ENCODE peak calls at places on chromosomes 5 and 9, in eight cellular contexts. One of them, this sample, is unnamed.
A peak's percentile ranks its signal among the peaks of the same experiment; 100 is the strongest.

GRCh38 chr5:149808264-149808982 is 78.3 kb downstream of the PPARGC1B start:
- DNase-seq in GM23248: no peak
- DNase-seq in A549: no peak
- DNase-seq in SK-N-SH: no peak
- DNase-seq in left lung: no peak
- DNase-seq in tibial nerve: no peak
- DNase-seq in CD4-positive, alpha-beta memory T cell: no peak
- DNase-seq in CD8-positive, alpha-beta memory T cell: no peak
- DNase-seq in this sample: no peak

GRCh38 chr5:3607541-3608147 is 12.0 kb downstream of the IRX1 start:
- DNase-seq in left lung: no peak
- DNase-seq in A549: no peak
- DNase-seq in CD8-positive, alpha-beta memory T cell: no peak
- DNase-seq in CD4-positive, alpha-beta memory T cell: no peak
- DNase-seq in GM23248: no peak
- DNase-seq in tibial nerve: no peak
- DNase-seq in SK-N-SH: no peak
- DNase-seq in this sample: no peak

GRCh38 chr9:131589993-131590392 is 44.7 kb downstream of the PRRT1B start:
- DNase-seq in tibial nerve: no peak
- DNase-seq in CD8-positive, alpha-beta memory T cell: no peak
- DNase-seq in SK-N-SH: no peak
- DNase-seq in GM23248: no peak
- DNase-seq in CD4-positive, alpha-beta memory T cell: no peak
- DNase-seq in left lung: no peak
- DNase-seq in A549: no peak
- DNase-seq in this sample: no peak

GRCh38 chr9:96649620-96650323 is 5.3 kb downstream of the PRXL2C start:
- DNase-seq in SK-N-SH: no peak
- DNase-seq in CD4-positive, alpha-beta memory T cell: no peak
- DNase-seq in GM23248: no peak
- DNase-seq in CD8-positive, alpha-beta memory T cell: no peak
- DNase-seq in A549: no peak
- DNase-seq in left lung: no peak
- DNase-seq in tibial nerve: no peak
- DNase-seq in this sample: no peak

GRCh38 chr9:83062653-83063527 is at the start of gene RASEF:
- DNase-seq in CD4-positive, alpha-beta memory T cell: no peak
- DNase-seq in CD8-positive, alpha-beta memory T cell: no peak
- DNase-seq in GM23248: peak; percentile 59
- DNase-seq in A549: peak; percentile 80
- DNase-seq in left lung: peak; percentile 81
- DNase-seq in tibial nerve: no peak
- DNase-seq in SK-N-SH: peak; percentile 86
- DNase-seq in this sample: no peak

GRCh38 chr5:157166164-157166493 is at the start of gene GARIN3:
- DNase-seq in GM23248: no peak
- DNase-seq in SK-N-SH: no peak
- DNase-seq in tibial nerve: no peak
- DNase-seq in CD4-positive, alpha-beta memory T cell: no peak
- DNase-seq in CD8-positive, alpha-beta memory T cell: no peak
- DNase-seq in left lung: no peak
- DNase-seq in A549: no peak
- DNase-seq in this sample: no peak

GRCh38 chr5:68088302-68088701 is 127.3 kb upstream of the PIK3R1 start:
- DNase-seq in GM23248: peak; percentile 84
- DNase-seq in tibial nerve: no peak
- DNase-seq in CD4-positive, alpha-beta memory T cell: no peak
- DNase-seq in CD8-positive, alpha-beta memory T cell: no peak
- DNase-seq in left lung: no peak
- DNase-seq in SK-N-SH: no peak
- DNase-seq in A549: no peak
- DNase-seq in this sample: no peak

GRCh38 chr5:111232311-111233049 is 8.3 kb downstream of the CAMK4 start:
- DNase-seq in CD4-positive, alpha-beta memory T cell: peak; percentile 59
- DNase-seq in left lung: no peak
- DNase-seq in tibial nerve: no peak
- DNase-seq in CD8-positive, alpha-beta memory T cell: no peak
- DNase-seq in A549: no peak
- DNase-seq in GM23248: no peak
- DNase-seq in SK-N-SH: no peak
- DNase-seq in this sample: no peak

GRCh38 chr9:134482226-134482625 is 156.0 kb downstream of the RXRA start:
- DNase-seq in A549: no peak
- DNase-seq in SK-N-SH: no peak
- DNase-seq in left lung: no peak
- DNase-seq in CD4-positive, alpha-beta memory T cell: no peak
- DNase-seq in GM23248: no peak
- DNase-seq in tibial nerve: no peak
- DNase-seq in CD8-positive, alpha-beta memory T cell: no peak
- DNase-seq in this sample: no peak

GRCh38 chr5:10503997-10504761 is 59.7 kb upstream of the ANKRD33B start:
- DNase-seq in CD8-positive, alpha-beta memory T cell: no peak
- DNase-seq in SK-N-SH: peak; percentile 49
- DNase-seq in GM23248: no peak
- DNase-seq in tibial nerve: no peak
- DNase-seq in left lung: no peak
- DNase-seq in CD4-positive, alpha-beta memory T cell: no peak
- DNase-seq in A549: peak; percentile 64
- DNase-seq in this sample: no peak

GRCh38 chr5:59299006-59299405 is 594.5 kb downstream of the PDE4D start:
- DNase-seq in left lung: no peak
- DNase-seq in GM23248: no peak
- DNase-seq in CD8-positive, alpha-beta memory T cell: no peak
- DNase-seq in A549: no peak
- DNase-seq in SK-N-SH: no peak
- DNase-seq in tibial nerve: no peak
- DNase-seq in CD4-positive, alpha-beta memory T cell: no peak
- DNase-seq in this sample: no peak

GRCh38 chr5:173452098-173452497 is 123.9 kb upstream of the STC2 start:
- DNase-seq in CD8-positive, alpha-beta memory T cell: no peak
- DNase-seq in left lung: peak; percentile 42
- DNase-seq in tibial nerve: peak; percentile 44
- DNase-seq in SK-N-SH: no peak
- DNase-seq in A549: peak; percentile 50
- DNase-seq in GM23248: peak; percentile 84
- DNase-seq in CD4-positive, alpha-beta memory T cell: no peak
- DNase-seq in this sample: no peak

GRCh38 chr5:125486634-125487033 is 740.2 kb upstream of the ZNF608 start:
- DNase-seq in GM23248: peak; percentile 71
- DNase-seq in left lung: no peak
- DNase-seq in CD8-positive, alpha-beta memory T cell: no peak
- DNase-seq in SK-N-SH: no peak
- DNase-seq in tibial nerve: no peak
- DNase-seq in A549: no peak
- DNase-seq in CD4-positive, alpha-beta memory T cell: no peak
- DNase-seq in this sample: no peak

GRCh38 chr9:91361294-91362201 is at the start of gene AUH:
- DNase-seq in CD8-positive, alpha-beta memory T cell: peak; percentile 80
- DNase-seq in A549: peak; percentile 79
- DNase-seq in SK-N-SH: peak; percentile 98
- DNase-seq in left lung: peak; percentile 88
- DNase-seq in GM23248: peak; percentile 94
- DNase-seq in tibial nerve: peak; percentile 70
- DNase-seq in CD4-positive, alpha-beta memory T cell: peak; percentile 85
- DNase-seq in this sample: peak; percentile 79

GRCh38 chr9:16867571-16868311 is 2.7 kb downstream of the BNC2 start:
- DNase-seq in CD8-positive, alpha-beta memory T cell: no peak
- DNase-seq in GM23248: peak; percentile 70
- DNase-seq in tibial nerve: peak; percentile 38
- DNase-seq in left lung: no peak
- DNase-seq in SK-N-SH: no peak
- DNase-seq in CD4-positive, alpha-beta memory T cell: no peak
- DNase-seq in A549: no peak
- DNase-seq in this sample: no peak
- H3K4me3 ChIP-seq in CD8-positive, alpha-beta memory T cell: no peak overlapping the region
- H3K4me3 ChIP-seq in GM23248: peak overlapping the region; percentile 95
- H3K4me3 ChIP-seq in tibial nerve: peak overlapping the region; percentile 83
- H3K4me3 ChIP-seq in left lung: peak overlapping the region; percentile 56
- H3K4me3 ChIP-seq in SK-N-SH: peak overlapping the region; percentile 35
- H3K4me3 ChIP-seq in CD4-positive, alpha-beta memory T cell: no peak overlapping the region
- H3K4me3 ChIP-seq in A549: no peak overlapping the region
- H3K4me3 ChIP-seq in this sample: no peak overlapping the region

DNA sequence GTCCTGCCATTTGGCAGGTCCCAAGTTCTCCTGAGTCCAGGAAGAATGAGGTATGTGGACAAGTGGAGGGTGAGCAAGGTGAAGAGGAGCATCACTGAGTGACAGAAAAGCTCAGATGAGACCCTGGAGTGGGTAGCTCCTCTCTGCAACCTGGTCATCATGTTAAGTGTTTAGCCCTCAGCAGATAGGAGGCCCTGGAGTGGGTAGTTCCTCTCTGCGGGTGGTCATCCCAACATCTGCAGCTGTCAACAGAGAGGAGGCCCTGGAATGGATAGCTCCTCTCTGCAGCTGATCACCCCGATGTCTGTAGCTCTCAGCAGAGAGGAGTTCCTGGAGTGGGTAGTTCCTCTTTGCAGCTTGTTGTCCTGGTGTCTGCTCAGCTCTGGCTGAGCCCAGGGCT is 48.4 kb downstream of the NDUFAF2 start:
- DNase-seq in CD4-positive, alpha-beta memory T cell: no peak
- DNase-seq in A549: peak; percentile 10
- DNase-seq in CD8-positive, alpha-beta memory T cell: no peak
- DNase-seq in left lung: no peak
- DNase-seq in GM23248: no peak
- DNase-seq in tibial nerve: no peak
- DNase-seq in SK-N-SH: no peak
- DNase-seq in this sample: no peak
- H3K9me3 ChIP-seq in CD4-positive, alpha-beta memory T cell: peaks cover 5% of the 10 kb centered on the region
- H3K9me3 ChIP-seq in A549: peaks cover 10% of the 10 kb centered on the region
- H3K9me3 ChIP-seq in CD8-positive, alpha-beta memory T cell: peaks cover 5% of the 10 kb centered on the region
- H3K9me3 ChIP-seq in left lung: no peaks in the 10 kb centered on the region
- H3K9me3 ChIP-seq in GM23248: no peaks in the 10 kb centered on the region
- H3K9me3 ChIP-seq in tibial nerve: no peaks in the 10 kb centered on the region
- H3K9me3 ChIP-seq in SK-N-SH: peaks cover 3% of the 10 kb centered on the region
- H3K9me3 ChIP-seq in this sample: peaks cover 7% of the 10 kb centered on the region

DNA sequence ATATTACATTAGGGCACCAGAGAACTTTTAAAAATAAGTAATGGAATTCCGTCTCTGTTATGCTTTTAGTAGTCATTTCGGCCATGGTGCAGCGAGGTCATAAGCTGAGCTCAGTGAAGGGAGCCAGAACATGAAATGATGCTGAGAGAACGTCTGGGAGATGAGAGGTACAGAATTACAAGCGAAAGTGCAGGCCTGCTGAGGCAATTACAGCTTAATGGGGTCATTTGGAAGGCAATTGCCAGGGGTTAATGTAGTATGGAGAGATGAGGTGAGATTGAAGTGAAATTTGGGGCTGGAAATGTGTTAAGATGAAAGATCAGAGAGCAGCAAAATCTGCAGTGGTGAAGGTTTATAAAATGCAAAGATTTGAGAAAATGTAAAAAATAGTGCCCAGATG is 96.5 kb downstream of the PBX3 start:
- DNase-seq in left lung: no peak
- DNase-seq in GM23248: no peak
- DNase-seq in A549: no peak
- DNase-seq in tibial nerve: no peak
- DNase-seq in CD8-positive, alpha-beta memory T cell: no peak
- DNase-seq in CD4-positive, alpha-beta memory T cell: no peak
- DNase-seq in SK-N-SH: peak; percentile 45
- DNase-seq in this sample: no peak
- H3K4me3 ChIP-seq in left lung: no peak overlapping the region
- H3K4me3 ChIP-seq in GM23248: no peak overlapping the region
- H3K4me3 ChIP-seq in A549: no peak overlapping the region
- H3K4me3 ChIP-seq in tibial nerve: no peak overlapping the region
- H3K4me3 ChIP-seq in CD8-positive, alpha-beta memory T cell: no peak overlapping the region
- H3K4me3 ChIP-seq in CD4-positive, alpha-beta memory T cell: no peak overlapping the region
- H3K4me3 ChIP-seq in SK-N-SH: peak overlapping the region; percentile 32
- H3K4me3 ChIP-seq in this sample: no peak overlapping the region

DNA sequence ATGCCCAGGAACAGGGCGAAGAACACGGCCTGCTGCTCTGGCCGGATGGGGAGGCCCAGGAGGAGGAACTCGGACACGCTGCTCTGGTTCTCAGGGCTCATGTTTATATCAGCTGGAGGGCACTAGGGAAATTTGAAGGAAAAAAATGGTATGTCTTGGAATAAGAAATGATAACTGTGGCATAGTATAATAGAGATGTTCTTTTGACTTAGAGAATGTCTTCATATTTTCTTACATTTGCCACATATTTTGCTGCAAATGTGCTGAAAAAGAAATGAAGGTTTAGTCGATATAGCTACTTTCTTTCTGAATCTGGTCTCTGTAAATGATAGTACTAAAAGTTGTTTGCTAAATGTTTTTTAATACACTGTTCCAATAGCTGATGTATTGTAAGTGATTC is at the start of gene OR1J1:
- DNase-seq in GM23248: no peak
- DNase-seq in SK-N-SH: no peak
- DNase-seq in left lung: no peak
- DNase-seq in tibial nerve: no peak
- DNase-seq in CD8-positive, alpha-beta memory T cell: no peak
- DNase-seq in CD4-positive, alpha-beta memory T cell: no peak
- DNase-seq in A549: no peak
- DNase-seq in this sample: no peak
- H3K9me3 ChIP-seq in GM23248: no peaks in the 10 kb centered on the region
- H3K9me3 ChIP-seq in SK-N-SH: no peaks in the 10 kb centered on the region
- H3K9me3 ChIP-seq in left lung: no peaks in the 10 kb centered on the region
- H3K9me3 ChIP-seq in tibial nerve: no peaks in the 10 kb centered on the region
- H3K9me3 ChIP-seq in CD8-positive, alpha-beta memory T cell: no peaks in the 10 kb centered on the region
- H3K9me3 ChIP-seq in CD4-positive, alpha-beta memory T cell: no peaks in the 10 kb centered on the region
- H3K9me3 ChIP-seq in A549: no peaks in the 10 kb centered on the region
- H3K9me3 ChIP-seq in this sample: no peaks in the 10 kb centered on the region

GRCh38 chr9:136255896-136256890 is 10.6 kb upstream of the QSOX2 start:
- DNase-seq in GM23248: no peak
- DNase-seq in CD8-positive, alpha-beta memory T cell: no peak
- DNase-seq in A549: peak; percentile 33
- DNase-seq in CD4-positive, alpha-beta memory T cell: no peak
- DNase-seq in tibial nerve: no peak
- DNase-seq in SK-N-SH: no peak
- DNase-seq in left lung: no peak
- DNase-seq in this sample: no peak

GRCh38 chr9:136253246-136254130 is 7.9 kb upstream of the QSOX2 start:
- DNase-seq in CD4-positive, alpha-beta memory T cell: no peak
- DNase-seq in GM23248: no peak
- DNase-seq in A549: no peak
- DNase-seq in tibial nerve: no peak
- DNase-seq in left lung: no peak
- DNase-seq in SK-N-SH: no peak
- DNase-seq in CD8-positive, alpha-beta memory T cell: no peak
- DNase-seq in this sample: no peak

GRCh38 chr9:136255166-136255538 is 9.5 kb upstream of the QSOX2 start:
- DNase-seq in CD8-positive, alpha-beta memory T cell: no peak
- DNase-seq in CD4-positive, alpha-beta memory T cell: no peak
- DNase-seq in GM23248: peak; percentile 64
- DNase-seq in SK-N-SH: no peak
- DNase-seq in left lung: no peak
- DNase-seq in A549: no peak
- DNase-seq in tibial nerve: no peak
- DNase-seq in this sample: no peak

GRCh38 chr9:136252846-136253245 is 7.2 kb upstream of the QSOX2 start:
- DNase-seq in GM23248: no peak
- DNase-seq in A549: no peak
- DNase-seq in SK-N-SH: no peak
- DNase-seq in tibial nerve: no peak
- DNase-seq in CD8-positive, alpha-beta memory T cell: no peak
- DNase-seq in left lung: no peak
- DNase-seq in CD4-positive, alpha-beta memory T cell: no peak
- DNase-seq in this sample: no peak

GRCh38 chr9:136254381-136255165 is 9.0 kb upstream of the QSOX2 start:
- DNase-seq in A549: peak; percentile 29
- DNase-seq in GM23248: no peak
- DNase-seq in SK-N-SH: no peak
- DNase-seq in tibial nerve: no peak
- DNase-seq in CD8-positive, alpha-beta memory T cell: no peak
- DNase-seq in CD4-positive, alpha-beta memory T cell: no peak
- DNase-seq in left lung: no peak
- DNase-seq in this sample: no peak
- H3K4me3 ChIP-seq in A549: no peak overlapping the region
- H3K4me3 ChIP-seq in GM23248: no peak overlapping the region
- H3K4me3 ChIP-seq in SK-N-SH: no peak overlapping the region
- H3K4me3 ChIP-seq in tibial nerve: no peak overlapping the region
- H3K4me3 ChIP-seq in CD8-positive, alpha-beta memory T cell: no peak overlapping the region
- H3K4me3 ChIP-seq in CD4-positive, alpha-beta memory T cell: no peak overlapping the region
- H3K4me3 ChIP-seq in left lung: no peak overlapping the region
- H3K4me3 ChIP-seq in this sample: no peak overlapping the region